ENCODE peak calls at places on chromosomes 5 and 9, in five cellular contexts. One of them, this sample, is unnamed.
A peak's percentile ranks its signal among the peaks of the same experiment; 100 is the strongest.

GRCh38 chr5:116320486-116320885 is 235.7 kb downstream of the COMMD10 start:
- DNase-seq in hepatocyte: no peak
- DNase-seq in heart right ventricle: no peak
- DNase-seq in BJ: no peak
- DNase-seq in cardiac fibroblast: peak; percentile 35
- DNase-seq in this sample: no peak

GRCh38 chr5:135714126-135714894 is 120.2 kb upstream of the SLC25A48 start:
- DNase-seq in hepatocyte: no peak
- DNase-seq in heart right ventricle: no peak
- DNase-seq in BJ: no peak
- DNase-seq in cardiac fibroblast: no peak
- DNase-seq in this sample: no peak

GRCh38 chr9:81693639-81694378 is 4.5 kb upstream of the TLE1 start:
- DNase-seq in hepatocyte: no peak
- DNase-seq in cardiac fibroblast: no peak
- DNase-seq in heart right ventricle: no peak
- DNase-seq in BJ: no peak
- DNase-seq in this sample: no peak

GRCh38 chr5:127959152-127959764 is 124.3 kb upstream of the SLC12A2 start:
- DNase-seq in cardiac fibroblast: peak; percentile 78
- DNase-seq in BJ: no peak
- DNase-seq in heart right ventricle: peak; percentile 65
- DNase-seq in hepatocyte: peak; percentile 76
- DNase-seq in this sample: no peak

GRCh38 chr9:87160148-87161107 is 213.1 kb upstream of the GAS1 start:
- DNase-seq in heart right ventricle: no peak
- DNase-seq in BJ: no peak
- DNase-seq in hepatocyte: no peak
- DNase-seq in cardiac fibroblast: no peak
- DNase-seq in this sample: no peak

GRCh38 chr9:110255417-110256141 is 728 bp downstream of the TXN start:
- DNase-seq in BJ: no peak
- DNase-seq in hepatocyte: peak; percentile 79
- DNase-seq in cardiac fibroblast: peak; percentile 46
- DNase-seq in heart right ventricle: peak; percentile 52
- DNase-seq in this sample: no peak

GRCh38 chr9:16514131-16514530 is 356.3 kb downstream of the BNC2 start:
- DNase-seq in hepatocyte: no peak
- DNase-seq in BJ: no peak
- DNase-seq in cardiac fibroblast: no peak
- DNase-seq in heart right ventricle: no peak
- DNase-seq in this sample: no peak

GRCh38 chr9:100072805-100073204 is 26.0 kb downstream of the ERP44 start:
- DNase-seq in BJ: no peak
- DNase-seq in heart right ventricle: no peak
- DNase-seq in hepatocyte: no peak
- DNase-seq in cardiac fibroblast: no peak
- DNase-seq in this sample: no peak

GRCh38 chr5:16437974-16438373 is 27.6 kb downstream of the ZNF622 start:
- DNase-seq in hepatocyte: no peak
- DNase-seq in BJ: no peak
- DNase-seq in cardiac fibroblast: peak; percentile 16
- DNase-seq in heart right ventricle: no peak
- DNase-seq in this sample: no peak

GRCh38 chr9:110021891-110022290 is 186.1 kb downstream of the C9orf152 start:
- DNase-seq in cardiac fibroblast: no peak
- DNase-seq in heart right ventricle: no peak
- DNase-seq in BJ: no peak
- DNase-seq in hepatocyte: no peak
- DNase-seq in this sample: no peak

GRCh38 chr5:13218518-13218917 is 726.0 kb downstream of the DNAH5 start:
- DNase-seq in heart right ventricle: no peak
- DNase-seq in BJ: no peak
- DNase-seq in cardiac fibroblast: no peak
- DNase-seq in hepatocyte: peak; percentile 6
- DNase-seq in this sample: no peak

GRCh38 chr5:25006734-25007133 is 362.0 kb upstream of the CDH10 start:
- DNase-seq in cardiac fibroblast: peak; percentile 0
- DNase-seq in heart right ventricle: no peak
- DNase-seq in hepatocyte: peak; percentile 44
- DNase-seq in BJ: no peak
- DNase-seq in this sample: no peak

GRCh38 chr9:1100945-1101344 is 50.8 kb downstream of the DMRT2 start:
- DNase-seq in heart right ventricle: peak; percentile 41
- DNase-seq in BJ: no peak
- DNase-seq in hepatocyte: no peak
- DNase-seq in cardiac fibroblast: peak; percentile 29
- DNase-seq in this sample: no peak

GRCh38 chr5:111820072-111820471 is 63.1 kb upstream of the NREP start:
- DNase-seq in cardiac fibroblast: no peak
- DNase-seq in heart right ventricle: no peak
- DNase-seq in hepatocyte: peak; percentile 16
- DNase-seq in BJ: no peak
- DNase-seq in this sample: no peak

DNA sequence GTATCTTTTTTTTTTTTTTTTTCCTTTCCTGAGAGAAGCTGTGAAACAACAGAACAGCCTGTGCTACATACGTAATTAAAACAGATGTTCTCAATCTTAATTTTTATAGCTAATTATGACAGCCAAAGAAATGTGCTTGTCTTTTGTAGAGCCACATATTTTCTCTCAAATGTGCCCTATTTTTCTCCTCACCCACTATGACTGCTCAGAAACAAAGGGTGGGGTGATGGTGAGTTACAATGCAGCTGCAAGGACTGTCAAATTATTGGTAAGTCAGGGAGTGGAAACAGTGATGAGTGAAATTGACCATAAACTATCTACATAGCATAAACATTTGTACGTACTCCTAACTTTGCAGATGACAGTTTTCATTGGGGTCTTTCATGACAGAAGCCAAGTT is 215.9 kb downstream of the MCTP1 start:
- DNase-seq in cardiac fibroblast: no peak
- DNase-seq in BJ: no peak
- DNase-seq in hepatocyte: no peak
- DNase-seq in heart right ventricle: no peak
- DNase-seq in this sample: no peak
- H3K4me3 ChIP-seq in cardiac fibroblast: no peak overlapping the region
- H3K4me3 ChIP-seq in BJ: no peak overlapping the region
- H3K4me3 ChIP-seq in hepatocyte: no peak overlapping the region
- H3K4me3 ChIP-seq in heart right ventricle: no peak overlapping the region
- H3K4me3 ChIP-seq in this sample: no peak overlapping the region

GRCh38 chr5:68272289-68272688 is 56.7 kb downstream of the PIK3R1 start:
- DNase-seq in cardiac fibroblast: peak; percentile 46
- DNase-seq in heart right ventricle: no peak
- DNase-seq in BJ: no peak
- DNase-seq in hepatocyte: no peak
- DNase-seq in this sample: no peak
- TF ChIP-seq CTCF in cardiac fibroblast: peak; percentile 29
- TF ChIP-seq CTCF in heart right ventricle: peak; percentile 34
- TF ChIP-seq CTCF in BJ: peak; percentile 20
- TF ChIP-seq CTCF in hepatocyte: peak; percentile 51
- TF ChIP-seq CTCF in this sample: peak; percentile 8

GRCh38 chr5:124724357-124725039 is 21.9 kb downstream of the ZNF608 start:
- DNase-seq in heart right ventricle: no peak
- DNase-seq in cardiac fibroblast: no peak
- DNase-seq in hepatocyte: no peak
- DNase-seq in BJ: no peak
- DNase-seq in this sample: no peak

GRCh38 chr5:124725040-124725434 is 21.4 kb downstream of the ZNF608 start:
- DNase-seq in heart right ventricle: no peak
- DNase-seq in BJ: no peak
- DNase-seq in cardiac fibroblast: no peak
- DNase-seq in hepatocyte: no peak
- DNase-seq in this sample: no peak

GRCh38 chr5:124726631-124727362 is 19.6 kb downstream of the ZNF608 start:
- DNase-seq in hepatocyte: no peak
- DNase-seq in cardiac fibroblast: no peak
- DNase-seq in BJ: no peak
- DNase-seq in heart right ventricle: no peak
- DNase-seq in this sample: no peak

GRCh38 chr5:124728331-124729307 is 17.8 kb downstream of the ZNF608 start:
- DNase-seq in heart right ventricle: no peak
- DNase-seq in BJ: no peak
- DNase-seq in hepatocyte: no peak
- DNase-seq in cardiac fibroblast: no peak
- DNase-seq in this sample: no peak

GRCh38 chr5:124725622-124726258 is 20.7 kb downstream of the ZNF608 start:
- DNase-seq in BJ: no peak
- DNase-seq in cardiac fibroblast: no peak
- DNase-seq in hepatocyte: no peak
- DNase-seq in heart right ventricle: no peak
- DNase-seq in this sample: no peak
- H3K4me3 ChIP-seq in BJ: no peak overlapping the region
- H3K4me3 ChIP-seq in cardiac fibroblast: no peak overlapping the region
- H3K4me3 ChIP-seq in hepatocyte: no peak overlapping the region
- H3K4me3 ChIP-seq in heart right ventricle: no peak overlapping the region
- H3K4me3 ChIP-seq in this sample: no peak overlapping the region

GRCh38 chr9:137235424-137236237 is 4.9 kb downstream of the SLC34A3 start:
- DNase-seq in BJ: no peak
- DNase-seq in heart right ventricle: no peak
- DNase-seq in cardiac fibroblast: no peak
- DNase-seq in hepatocyte: no peak
- DNase-seq in this sample: no peak
- TF ChIP-seq CTCF in BJ: no peak
- TF ChIP-seq CTCF in heart right ventricle: no peak
- TF ChIP-seq CTCF in cardiac fibroblast: no peak
- TF ChIP-seq CTCF in hepatocyte: peak; percentile 5
- TF ChIP-seq CTCF in this sample: peak; percentile 4

GRCh38 chr5:151632941-151633340 is 41.8 kb upstream of the FAT2 start:
- DNase-seq in hepatocyte: no peak
- DNase-seq in cardiac fibroblast: no peak
- DNase-seq in BJ: no peak
- DNase-seq in heart right ventricle: no peak
- DNase-seq in this sample: no peak
- H3K4me3 ChIP-seq in hepatocyte: no peak overlapping the region
- H3K4me3 ChIP-seq in cardiac fibroblast: no peak overlapping the region
- H3K4me3 ChIP-seq in BJ: no peak overlapping the region
- H3K4me3 ChIP-seq in heart right ventricle: no peak overlapping the region
- H3K4me3 ChIP-seq in this sample: no peak overlapping the region

GRCh38 chr9:70340572-70340971 is 73.9 kb downstream of the KLF9 start:
- DNase-seq in hepatocyte: peak; percentile 36
- DNase-seq in BJ: peak; percentile 8
- DNase-seq in cardiac fibroblast: peak; percentile 70
- DNase-seq in heart right ventricle: no peak
- DNase-seq in this sample: peak; percentile 10
- TF ChIP-seq CTCF in hepatocyte: peak; percentile 62
- TF ChIP-seq CTCF in BJ: peak; percentile 41
- TF ChIP-seq CTCF in cardiac fibroblast: peak; percentile 33
- TF ChIP-seq CTCF in heart right ventricle: peak; percentile 48
- TF ChIP-seq CTCF in this sample: no peak